ENCODE peak calls at places on chromosomes 11 and 22, in nine cellular contexts. G is fibroblast of pulmonary artery, J is cardiac muscle cell, U is PC-3, B is pancreas, N is endothelial cell, O is left ventricle myocardium inferior, W is ovary, X is breast epithelium. C is an unnamed sample.

GRCh38 chr11:34792143-34792542 is 124.0 kb downstream of the APIP start:
- DNase-seq in O (no peak), G (no peak), U (no peak), N (no peak), B (no peak), J (peak; percentile 34), X (no peak), W (no peak), C (no peak)

GRCh38 chr11:8650401-8650990 is 32.0 kb downstream of the TRIM66 start:
- DNase-seq in W (no peak), J (peak; percentile 52), O (no peak), N (no peak), U (no peak), B (no peak), G (peak; percentile 52), X (no peak), C (no peak)

GRCh38 chr11:65417702-65418430 is 4.7 kb upstream of the NEAT1 start:
- DNase-seq in J (peak; percentile 67), X (peak; percentile 58), U (peak; percentile 9), N (no peak), O (peak; percentile 46), G (peak; percentile 39), B (peak; percentile 50), W (peak; percentile 76), C (no peak)

GRCh38 chr22:20429254-20430100 is 8.1 kb downstream of the SCARF2 start:
- DNase-seq in X (no peak), N (peak; percentile 58), G (no peak), J (no peak), U (no peak), O (peak; percentile 56), B (peak; percentile 60), W (peak; percentile 40), C (peak; percentile 93)

GRCh38 chr22:42799462-42800405 is 57.3 kb downstream of the ARFGAP3 start:
- DNase-seq in J (no peak), B (no peak), W (no peak), X (peak; percentile 19), N (no peak), G (no peak), U (no peak), O (no peak), C (no peak)

GRCh38 chr11:113874920-113875413 is 405 bp downstream of the USP28 start:
- DNase-seq in X (no peak), J (no peak), W (no peak), N (no peak), G (peak; percentile 35), B (no peak), U (peak; percentile 34), O (no peak), C (no peak)

GRCh38 chr22:33743756-33744155 is 176.5 kb downstream of the LARGE1 start:
- DNase-seq in O (no peak), X (no peak), B (no peak), G (no peak), W (no peak), N (no peak), J (no peak), U (no peak), C (no peak)

GRCh38 chr11:123273616-123274015 is 78.6 kb upstream of the CLMP start:
- DNase-seq in N (no peak), W (no peak), G (no peak), U (no peak), O (no peak), J (no peak), B (no peak), X (no peak), C (no peak)

GRCh38 chr11:16610738-16611388 is 127.6 kb upstream of the C11orf58 start:
- DNase-seq in X (no peak), N (no peak), B (no peak), O (no peak), W (no peak), U (no peak), G (no peak), J (no peak), C (peak; percentile 81)

GRCh38 chr11:130782361-130783221 is 133.7 kb downstream of the SNX19 start:
- DNase-seq in J (peak; percentile 79), W (no peak), G (peak; percentile 81), X (no peak), B (no peak), O (no peak), U (peak; percentile 39), N (no peak), C (no peak)

GRCh38 chr11:33615751-33616150 is 84.9 kb downstream of the C11orf91 start:
- DNase-seq in X (no peak), O (no peak), W (no peak), N (no peak), G (no peak), J (no peak), U (no peak), B (no peak), C (no peak)

GRCh38 chr11:69711824-69712801 is 8.3 kb upstream of the FGF19 start:
- DNase-seq in W (no peak), O (no peak), J (no peak), N (no peak), G (no peak), U (no peak), X (no peak), B (no peak), C (no peak)

GRCh38 chr11:6606471-6607189 is 3.1 kb downstream of the ILK start:
- DNase-seq in G (peak; percentile 95), X (peak; percentile 81), N (peak; percentile 87), U (peak; percentile 78), J (peak; percentile 96), B (peak; percentile 93), O (peak; percentile 95), W (peak; percentile 95), C (no peak)

GRCh38 chr11:34194576-34195335 is 89.3 kb downstream of the NAT10 start:
- DNase-seq in B (no peak), N (no peak), U (no peak), O (no peak), X (no peak), W (no peak), G (no peak), J (no peak), C (no peak)

GRCh38 chr22:23079814-23080521 is 9.6 kb downstream of the GNAZ start:
- DNase-seq in G (no peak), B (no peak), W (no peak), J (no peak), N (no peak), O (no peak), U (no peak), X (no peak), C (no peak)
- TF ChIP-seq CTCF in G (no peak), B (no peak), W (no peak), J (no peak), N (no peak), O (no peak), U (no peak), X (no peak), C (no peak)

GRCh38 chr11:107651672-107652071 is 60.2 kb downstream of the SLN start:
- DNase-seq in G (no peak), N (no peak), U (peak; percentile 29), J (no peak), B (no peak), W (no peak), X (no peak), O (no peak), C (no peak)
- TF ChIP-seq CTCF in G (no peak), N (no peak), U (peak; percentile 30), J (no peak), B (no peak), W (no peak), X (no peak), O (no peak), C (peak; percentile 43)

GRCh38 chr11:133927690-133928627 is 28.8 kb downstream of the IGSF9B start:
- DNase-seq in J (peak; percentile 72), N (peak; percentile 85), X (peak; percentile 84), B (peak; percentile 48), U (peak; percentile 82), O (peak; percentile 59), G (peak; percentile 58), W (peak; percentile 77), C (no peak)
- TF ChIP-seq CTCF in J (peak; percentile 88), N (peak; percentile 71), X (peak; percentile 87), B (peak; percentile 86), U (peak; percentile 89), O (peak; percentile 92), G (peak; percentile 90), W (peak; percentile 41), C (peak; percentile 85)

GRCh38 chr11:62373464-62374110 is 36.3 kb downstream of the ASRGL1 start:
- DNase-seq in U (no peak), B (no peak), X (no peak), W (no peak), G (no peak), O (no peak), J (no peak), N (no peak), C (no peak)
- TF ChIP-seq CTCF in U (no peak), B (no peak), X (no peak), W (no peak), G (no peak), O (no peak), J (no peak), N (no peak), C (no peak)

GRCh38 chr11:46894506-46894905 is 23.8 kb downstream of the LRP4 start:
- DNase-seq in X (no peak), B (no peak), W (no peak), G (no peak), O (no peak), U (no peak), N (no peak), J (no peak), C (no peak)

GRCh38 chr11:46898396-46899095 is 19.8 kb downstream of the LRP4 start:
- DNase-seq in N (no peak), J (no peak), B (no peak), U (peak; percentile 73), O (no peak), X (peak; percentile 81), W (no peak), G (no peak), C (no peak)

GRCh38 chr11:46895821-46896220 is 22.5 kb downstream of the LRP4 start:
- DNase-seq in B (peak; percentile 64), J (no peak), O (peak; percentile 80), G (no peak), X (peak; percentile 80), U (no peak), N (no peak), W (no peak), C (no peak)

GRCh38 chr11:46894961-46895360 is 23.4 kb downstream of the LRP4 start:
- DNase-seq in W (no peak), U (no peak), B (no peak), O (no peak), G (no peak), N (no peak), J (no peak), X (no peak), C (no peak)

DNA sequence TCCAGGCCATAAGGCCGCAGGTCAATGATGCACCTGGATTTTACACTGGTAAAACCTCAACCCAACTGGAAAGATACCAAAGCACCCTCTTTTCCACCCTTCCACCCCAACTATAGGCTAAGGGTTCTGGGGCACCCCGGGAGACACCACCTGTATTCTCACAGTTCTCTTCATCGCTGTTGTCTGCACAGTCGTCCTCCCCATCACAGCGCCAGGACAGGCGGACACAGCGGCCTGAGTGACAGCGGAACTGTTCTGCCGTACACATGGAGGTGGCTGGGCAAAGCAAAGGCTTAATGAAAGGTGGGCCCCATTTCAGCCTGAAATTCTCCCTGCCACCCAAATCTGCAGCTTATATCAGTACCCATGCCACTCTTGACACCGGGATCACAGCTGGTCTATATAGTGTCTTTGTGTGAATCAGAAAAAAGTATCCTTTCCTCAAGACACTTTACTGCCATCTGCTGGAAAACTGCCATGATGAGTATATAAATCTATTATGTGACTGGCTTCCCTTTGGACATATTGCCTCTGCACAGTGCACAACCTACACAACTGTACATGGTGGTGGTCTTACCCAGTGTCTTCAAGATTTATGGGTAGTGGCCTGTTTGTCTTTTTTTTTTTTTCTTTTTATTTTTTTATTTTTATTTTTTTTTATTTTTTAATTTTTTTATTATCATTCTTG is 21.5 kb downstream of the LRP4 start:
- DNase-seq in O (no peak), X (no peak), N (no peak), U (peak; percentile 72), J (peak; percentile 48), G (peak; percentile 61), W (no peak), B (no peak), C (no peak)
- TF ChIP-seq CTCF in O (peak; percentile 24), X (no peak), N (peak; percentile 24), U (peak; percentile 51), J (peak; percentile 21), G (peak; percentile 40), W (no peak), B (no peak), C (peak; percentile 75)